ENCODE peak calls at places on chromosomes 13 and 19, in five cellular contexts. K, O, F, H and A are unnamed samples. For H3K4me1 and H3K9me3, the result is how much of the 10 kb centered on the place peaks cover.

GRCh38 chr13:45925151-45925550 is 73.6 kb upstream of the SIAH3 start:
- DNase-seq in H (no peak), O (no peak), F (no peak), K (no peak), A (no peak)

GRCh38 chr13:77168232-77168631 is 141.3 kb upstream of the FBXL3 start:
- DNase-seq in H (no peak), K (no peak), F (no peak), O (no peak), A (no peak)

GRCh38 chr13:102580552-102581169 is 16.1 kb upstream of the TPP2 start:
- DNase-seq in O (no peak), H (no peak), F (no peak), K (peak), A (peak)

GRCh38 chr13:76647550-76647949 is 238.7 kb downstream of the KCTD12 start:
- DNase-seq in K (peak), H (no peak), O (no peak), F (no peak), A (no peak)

GRCh38 chr13:41821195-41821594 is 139.7 kb downstream of the VWA8 start:
- DNase-seq in O (no peak), K (no peak), H (no peak), F (no peak), A (no peak)

GRCh38 chr13:35838356-35838755 is 292.8 kb downstream of the DCLK1 start:
- DNase-seq in K (peak), F (no peak), O (no peak), H (no peak), A (no peak)

GRCh38 chr13:91072511-91072910 is 275.0 kb upstream of the MIR17HG start:
- DNase-seq in O (no peak), K (no peak), H (no peak), F (no peak), A (no peak)

GRCh38 chr19:4930664-4931063 is 21.4 kb downstream of the UHRF1 start:
- DNase-seq in K (peak), H (no peak), F (no peak), O (no peak), A (no peak)

GRCh38 chr13:113976711-113977684 is 3.1 kb upstream of the C13orf46 start:
- DNase-seq in O (peak), K (peak), H (no peak), F (no peak), A (no peak)

GRCh38 chr13:59452189-59452588 is 711.5 kb downstream of the DIAPH3 start:
- DNase-seq in F (no peak), K (no peak), O (no peak), H (no peak), A (no peak)

GRCh38 chr13:105778196-105778595 is 757.3 kb downstream of the EFNB2 start:
- DNase-seq in F (no peak), K (peak), H (no peak), O (no peak), A (no peak)

GRCh38 chr19:8371011-8371804 is 7.3 kb downstream of the ANGPTL4 start:
- DNase-seq in K (no peak), F (no peak), H (no peak), O (no peak), A (no peak)

GRCh38 chr13:114099191-114099590 is 33.2 kb downstream of the RASA3 start:
- DNase-seq in K (peak), O (peak), F (no peak), H (peak), A (peak)

GRCh38 chr13:91280806-91281205 is 66.7 kb upstream of the MIR17HG start:
- DNase-seq in O (no peak), K (no peak), H (no peak), F (no peak), A (no peak)

GRCh38 chr19:28691683-28692082 is 521.3 kb downstream of the UQCRFS1 start:
- DNase-seq in H (no peak), F (no peak), O (no peak), K (no peak), A (no peak)

GRCh38 chr19:10749435-10750384 is 31.8 kb downstream of the DNM2 start:
- DNase-seq in O (no peak), H (no peak), F (no peak), K (no peak), A (no peak)

GRCh38 chr13:19179916-19180315 is 1.7 kb downstream of the TUBA3C start:
- DNase-seq in K (no peak), O (no peak), H (no peak), F (no peak), A (no peak)

GRCh38 chr13:64051278-64051677 is 2635.6 kb upstream of the PCDH20 start:
- DNase-seq in F (no peak), K (no peak), H (no peak), O (no peak), A (no peak)

GRCh38 chr13:109271555-109271954 is 514.8 kb downstream of the IRS2 start:
- DNase-seq in F (no peak), O (no peak), H (no peak), K (no peak), A (no peak)

GRCh38 chr19:40597329-40597838 is 3.8 kb upstream of the LTBP4 start:
- DNase-seq in O (no peak), F (no peak), K (no peak), H (no peak), A (no peak)

GRCh38 chr19:40600086-40600917 is 867 bp upstream of the LTBP4 start:
- DNase-seq in F (no peak), O (peak), H (no peak), K (no peak), A (peak)

GRCh38 chr19:40598121-40598917 is 2.9 kb upstream of the LTBP4 start:
- DNase-seq in K (peak), H (peak), F (peak), O (peak), A (peak)

GRCh38 chr19:40599331-40600085 is 1.7 kb upstream of the LTBP4 start:
- DNase-seq in K (no peak), H (no peak), F (no peak), O (no peak), A (peak)

GRCh38 chr19:40598918-40599307 is 2.3 kb upstream of the LTBP4 start:
- DNase-seq in F (no peak), H (no peak), K (no peak), O (no peak), A (no peak)
- H3K4me1 ChIP-seq in F (half or more), H (under half), K (under half), O (under half), A (half or more)

DNA sequence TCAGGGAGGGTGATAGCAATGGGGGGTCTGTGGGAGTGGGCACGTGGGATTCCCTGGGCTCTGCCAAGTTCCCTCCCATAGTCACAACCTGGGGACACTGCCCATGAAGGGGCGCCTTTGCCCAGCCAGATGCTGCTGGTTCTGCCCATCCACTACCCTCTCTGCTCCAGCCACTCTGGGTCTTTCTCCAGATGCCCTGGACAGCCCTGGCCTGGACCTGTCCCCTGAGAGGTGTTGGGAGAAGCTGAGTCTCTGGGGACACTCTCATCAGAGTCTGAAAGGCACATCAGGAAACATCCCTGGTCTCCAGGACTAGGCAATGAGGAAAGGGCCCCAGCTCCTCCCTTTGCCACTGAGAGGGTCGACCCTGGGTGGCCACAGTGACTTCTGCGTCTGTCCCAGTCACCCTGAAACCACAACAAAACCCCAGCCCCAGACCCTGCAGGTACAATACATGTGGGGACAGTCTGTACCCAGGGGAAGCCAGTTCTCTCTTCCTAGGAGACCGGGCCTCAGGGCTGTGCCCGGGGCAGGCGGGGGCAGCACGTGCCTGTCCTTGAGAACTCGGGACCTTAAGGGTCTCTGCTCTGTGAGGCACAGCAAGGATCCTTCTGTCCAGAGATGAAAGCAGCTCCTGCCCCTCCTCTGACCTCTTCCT is 9.3 kb upstream of the CEACAM7 start:
- DNase-seq in K (no peak), F (no peak), H (no peak), O (no peak), A (no peak)
- H3K9me3 ChIP-seq in K (under half), F (under half), H (under half), O (under half), A (under half)

GRCh38 chr13:49627831-49628652 is at the start of gene ARL11:
- DNase-seq in H (peak), K (no peak), O (peak), F (peak), A (peak)
- H3K4me3 ChIP-seq in H (no peak), K (no peak), O (peak), F (peak), A (peak)

GRCh38 chr19:58054792-58055482 is 4.1 kb upstream of the ZNF135 start:
- DNase-seq in F (no peak), H (no peak), O (no peak), K (peak), A (peak)

GRCh38 chr19:58055483-58055874 is 3.6 kb upstream of the ZNF135 start:
- DNase-seq in F (no peak), O (no peak), K (no peak), H (no peak), A (no peak)

GRCh38 chr19:58053480-58054156 is 5.5 kb upstream of the ZNF135 start:
- DNase-seq in K (no peak), H (no peak), F (no peak), O (no peak), A (no peak)

GRCh38 chr19:58056261-58056660 is 2.8 kb upstream of the ZNF135 start:
- DNase-seq in H (no peak), F (no peak), K (no peak), O (no peak), A (no peak)

DNA sequence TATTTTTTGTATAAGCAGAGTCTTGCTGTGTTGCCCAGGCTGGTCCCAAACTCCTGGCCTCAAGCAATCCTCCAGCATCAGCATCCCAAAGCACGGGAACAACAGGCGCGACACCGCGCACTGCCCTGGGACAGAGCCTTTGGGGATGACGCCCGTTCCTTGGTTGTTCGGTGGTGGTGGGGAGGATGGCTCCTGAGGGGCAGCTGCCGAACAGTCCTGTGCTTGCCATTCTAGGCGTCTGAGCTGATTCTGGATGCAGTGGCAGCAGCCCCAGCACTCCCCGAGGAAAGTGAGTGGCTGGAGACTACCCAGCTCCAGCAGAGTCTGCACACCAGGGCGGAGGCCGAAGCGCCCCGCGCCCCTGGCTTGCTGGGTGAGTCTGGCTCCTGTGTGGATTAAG is 6.8 kb upstream of the ZNF135 start:
- DNase-seq in H (no peak), K (no peak), O (no peak), F (no peak), A (no peak)
- H3K4me1 ChIP-seq in H (under half), K (under half), O (under half), F (under half), A (under half)

GRCh38 chr19:54570316-54570715 is 3.3 kb upstream of the LILRA2 start:
- DNase-seq in K (no peak), F (no peak), O (no peak), H (no peak), A (no peak)
- H3K9me3 ChIP-seq in K (under half), F (under half), O (under half), H (under half), A (under half)

GRCh38 chr13:22744688-22745452 is 435.9 kb upstream of the SGCG start:
- DNase-seq in O (no peak), K (no peak), F (no peak), H (no peak), A (no peak)
- H3K4me3 ChIP-seq in O (no peak), K (no peak), F (no peak), H (no peak), A (no peak)

GRCh38 chr13:99051768-99052455 is 74.0 kb upstream of the DOCK9 start:
- DNase-seq in H (no peak), K (no peak), O (no peak), F (no peak), A (no peak)
- H3K4me1 ChIP-seq in H (under half), K (under half), O (under half), F (half or more), A (under half)

DNA sequence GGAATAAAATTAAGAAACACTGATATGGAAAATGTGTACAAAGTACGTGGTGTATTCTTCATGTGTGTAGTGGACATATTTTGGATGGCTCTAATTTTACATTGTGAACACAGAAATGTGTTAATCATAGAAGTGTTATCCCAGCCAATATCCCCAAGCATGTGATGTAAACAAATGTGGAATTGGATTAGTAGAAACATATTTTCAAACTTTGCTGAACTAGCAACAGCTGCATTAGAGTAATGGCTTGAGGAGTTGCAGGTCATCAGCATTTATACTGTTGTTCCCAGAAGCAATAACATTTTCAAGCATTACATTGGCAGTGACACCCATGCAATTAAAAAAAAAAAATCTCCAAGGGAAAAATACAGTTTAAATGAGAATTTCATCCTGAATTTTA is 600.6 kb downstream of the SLITRK1 start:
- DNase-seq in K (no peak), F (no peak), H (no peak), O (no peak), A (no peak)
- H3K9me3 ChIP-seq in K (under half), F (under half), H (under half), O (under half), A (under half)

GRCh38 chr13:74098077-74098476 is 36.1 kb downstream of the KLF12 start:
- DNase-seq in F (no peak), H (no peak), O (no peak), K (no peak), A (no peak)
- H3K4me3 ChIP-seq in F (no peak), H (no peak), O (no peak), K (no peak), A (no peak)

DNA sequence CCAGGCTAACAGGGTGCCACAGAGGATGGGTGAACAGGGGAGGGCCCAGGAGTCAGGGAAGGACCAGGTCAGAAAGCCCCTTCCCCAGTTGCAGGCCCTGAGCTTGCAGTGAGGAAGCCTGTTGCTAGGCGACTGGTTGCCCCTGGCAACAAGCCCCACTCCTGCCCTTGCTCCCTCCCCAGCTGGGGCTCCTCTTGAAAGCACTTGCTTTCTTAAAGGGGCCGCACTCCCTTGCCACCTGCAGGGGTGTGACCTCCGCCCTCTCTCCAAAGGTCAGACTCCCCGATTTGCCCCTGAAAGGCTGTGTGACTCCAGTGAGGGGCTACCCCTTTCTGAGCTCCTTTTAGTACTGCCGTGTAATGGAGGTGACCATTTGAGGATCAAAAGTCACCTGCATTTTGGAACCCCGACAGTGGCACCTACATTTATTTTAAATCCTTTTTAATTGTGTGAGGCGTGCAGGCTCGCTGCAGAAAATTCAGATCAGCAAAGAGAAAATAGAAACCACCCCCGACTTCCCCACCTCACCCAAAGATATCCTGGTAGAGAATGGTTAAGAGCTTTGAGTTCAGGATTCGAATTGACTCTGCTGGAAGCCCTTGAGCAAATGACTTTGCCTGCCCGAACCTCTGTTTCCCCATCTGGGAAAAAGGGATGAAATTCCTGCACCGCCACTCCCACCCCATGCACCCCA is 4.8 kb downstream of the FCHO1 start:
- DNase-seq in F (no peak), K (peak), O (no peak), H (no peak), A (no peak)
- H3K4me1 ChIP-seq in F (under half), K (under half), O (under half), H (under half), A (under half)